ENCODE peak calls at places on chromosome 20, in seven cellular contexts. Z, R, J, V, O, U and D are unnamed samples.

GRCh38 chr20:39861381-39861780 is 827.7 kb downstream of the MAFB start:
- DNase-seq in U (no peak), Z (no peak), V (no peak), R (no peak), J (no peak), O (no peak), D (no peak)

GRCh38 chr20:63834545-63834880 is 3.4 kb upstream of the ZBTB46 start:
- DNase-seq in R (no peak), U (no peak), V (no peak), O (no peak), J (no peak), Z (no peak), D (no peak)

GRCh38 chr20:56411759-56412472 is at the start of gene CASS4:
- DNase-seq in J (no peak), V (peak; percentile 56), O (no peak), Z (no peak), R (no peak), U (no peak), D (no peak)

GRCh38 chr20:23118144-23118543 is 32.0 kb upstream of the CD93 start:
- DNase-seq in O (no peak), Z (no peak), U (no peak), V (no peak), J (peak; percentile 30), R (no peak), D (no peak)

GRCh38 chr20:25061103-25061799 is 3.3 kb upstream of the ACSS1 start:
- DNase-seq in O (no peak), Z (no peak), U (no peak), J (peak; percentile 40), R (no peak), V (no peak), D (no peak)

GRCh38 chr20:11315506-11315905 is 602.2 kb upstream of the BTBD3 start:
- DNase-seq in R (no peak), J (no peak), O (no peak), V (no peak), U (no peak), Z (no peak), D (no peak)

GRCh38 chr20:63328716-63329275 is 32.4 kb downstream of the CHRNA4 start:
- DNase-seq in J (no peak), V (no peak), R (no peak), U (no peak), Z (no peak), O (no peak), D (no peak)

GRCh38 chr20:44111712-44112335 is 75.2 kb downstream of the JPH2 start:
- DNase-seq in V (peak; percentile 23), O (no peak), R (no peak), U (no peak), Z (no peak), J (no peak), D (no peak)

GRCh38 chr20:49740807-49741206 is 27.1 kb upstream of the B4GALT5 start:
- DNase-seq in U (no peak), O (no peak), J (no peak), V (no peak), Z (no peak), R (no peak), D (no peak)